ENCODE peak calls at places on chromosomes 12 and 14, in four cellular contexts. J is astrocyte of the cerebellum, U is ELF-1, X is SK-N-DZ. I is an unnamed sample.

GRCh38 chr14:105841022-105842009 is 314.9 kb downstream of the TMEM121 start:
- DNase-seq in X (no peak), U (no peak), J (no peak), I (no peak)

GRCh38 chr12:115638753-115639666 is 638.5 kb downstream of the MED13L start:
- DNase-seq in U (peak), X (peak), J (no peak), I (no peak)

GRCh38 chr14:96145116-96145864 is 59.3 kb upstream of the BDKRB2 start:
- DNase-seq in J (peak), X (no peak), U (no peak), I (peak)

GRCh38 chr12:19130224-19131019 is 889 bp downstream of the PLEKHA5 start:
- DNase-seq in U (peak), X (peak), J (no peak), I (peak)

GRCh38 chr12:56338643-56339422 is at the start of gene IL23A:
- DNase-seq in X (no peak), U (peak), J (peak), I (no peak)

GRCh38 chr12:93868771-93869170 is 191.6 kb downstream of the CRADD start:
- DNase-seq in J (peak), X (no peak), U (no peak), I (peak)

GRCh38 chr12:1080520-1081223 is 89.6 kb downstream of the ERC1 start:
- DNase-seq in U (no peak), J (no peak), X (no peak), I (no peak)

GRCh38 chr14:89254201-89254919 is 162.7 kb downstream of the FOXN3 start:
- DNase-seq in X (peak), J (no peak), U (no peak), I (no peak)

GRCh38 chr12:12376636-12377448 is 20.0 kb downstream of the BORCS5 start:
- DNase-seq in U (peak), J (peak), X (peak), I (peak)

GRCh38 chr14:77031680-77032482 is 3.4 kb upstream of the IRF2BPL start:
- DNase-seq in J (no peak), U (no peak), X (no peak), I (peak)

GRCh38 chr12:115598827-115599226 is 678.7 kb downstream of the MED13L start:
- DNase-seq in X (peak), U (no peak), J (no peak), I (peak)

GRCh38 chr12:2344476-2344875 is 291.7 kb downstream of the CACNA1C start:
- DNase-seq in U (no peak), J (no peak), X (no peak), I (no peak)

GRCh38 chr14:89669209-89669608 is 252.2 kb upstream of the FOXN3 start:
- DNase-seq in U (peak), X (no peak), J (no peak), I (no peak)

GRCh38 chr14:72633551-72633950 is 260.4 kb downstream of the DPF3 start:
- DNase-seq in U (no peak), X (no peak), J (no peak), I (no peak)

GRCh38 chr14:88904206-88904647 is 79.8 kb downstream of the TTC8 start:
- DNase-seq in J (no peak), U (no peak), X (peak), I (no peak)

GRCh38 chr14:100830681-100831080 is 4.8 kb downstream of the MEG3 start:
- DNase-seq in X (no peak), U (peak), J (no peak), I (no peak)

GRCh38 chr14:24425704-24426103 is 3.8 kb downstream of the CBLN3 start:
- DNase-seq in J (no peak), X (no peak), U (no peak), I (peak)

GRCh38 chr14:62592877-62593276 is 452.4 kb downstream of the KCNH5 start:
- DNase-seq in X (no peak), U (no peak), J (no peak), I (peak)

GRCh38 chr14:37246427-37246829 is 48.7 kb downstream of the MIPOL1 start:
- DNase-seq in J (peak), U (peak), X (peak), I (peak)

GRCh38 chr14:96089401-96089800 is 50.2 kb downstream of the C14orf132 start:
- DNase-seq in J (no peak), U (no peak), X (no peak), I (no peak)

GRCh38 chr12:112183591-112184021 is 58.2 kb downstream of the TRAFD1 start:
- DNase-seq in X (no peak), U (peak), J (no peak), I (no peak)

GRCh38 chr12:20044304-20044703 is 324.0 kb upstream of the PDE3A start:
- DNase-seq in X (peak), J (no peak), U (no peak), I (no peak)

GRCh38 chr12:64181504-64182291 is 40.4 kb downstream of the KICS2 start:
- DNase-seq in X (peak), U (peak), J (peak), I (peak)

GRCh38 chr14:21106191-21106505 is 5.3 kb downstream of the TMEM253 start:
- DNase-seq in U (no peak), J (no peak), X (no peak), I (peak)

GRCh38 chr12:22538336-22538735 is 6.0 kb downstream of the C2CD5 start:
- DNase-seq in X (no peak), J (no peak), U (no peak), I (no peak)

GRCh38 chr14:105415481-105416428 is 3.9 kb upstream of the MTA1 start:
- DNase-seq in X (no peak), U (no peak), J (no peak), I (no peak)

GRCh38 chr14:80978403-80978802 is 23.0 kb downstream of the TSHR start:
- DNase-seq in U (no peak), J (no peak), X (peak), I (no peak)

GRCh38 chr14:75010472-75010871 is 7.8 kb downstream of the EIF2B2 start:
- DNase-seq in X (no peak), J (no peak), U (no peak), I (peak)

GRCh38 chr12:29756741-29757390 is 26.9 kb downstream of the TMTC1 start:
- DNase-seq in J (no peak), X (no peak), U (no peak), I (peak)